ENCODE peak calls at places on chromosomes 2 and 18, in ten cellular contexts. I, B, N, P, Q, E, G, D, T and W are unnamed samples. For H3K36me3, the result is how much of the 10 kb centered on the place peaks cover.

GRCh38 chr2:160293401-160293911 is 93.4 kb upstream of the ITGB6 start:
- DNase-seq in I (no peak), B (no peak), N (no peak), P (peak), Q (no peak), E (peak), G (no peak), D (no peak), T (peak), W (no peak)

GRCh38 chr2:229634574-229635185 is 79.7 kb downstream of the DNER start:
- DNase-seq in I (no peak), B (no peak), N (no peak), P (no peak), Q (peak), E (no peak), G (no peak), D (no peak), T (no peak), W (no peak)

GRCh38 chr2:96427917-96428316 is 77.2 kb downstream of the NEURL3 start:
- DNase-seq in I (no peak), B (no peak), N (no peak), P (peak), Q (no peak), E (peak), G (no peak), D (no peak), T (peak), W (no peak)

GRCh38 chr2:115163572-115163971 is 721.1 kb downstream of the DPP10 start:
- DNase-seq in I (no peak), B (no peak), N (no peak), P (no peak), Q (no peak), E (no peak), G (no peak), D (no peak), T (no peak), W (no peak)

GRCh38 chr18:26082475-26082874 is 7.9 kb downstream of the SS18 start:
- DNase-seq in I (no peak), B (no peak), N (no peak), P (peak), Q (no peak), E (no peak), G (no peak), D (no peak), T (peak), W (no peak)

GRCh38 chr2:109447811-109448210 is 166.0 kb downstream of the SEPTIN10 start:
- DNase-seq in I (peak), B (no peak), N (no peak), P (no peak), Q (no peak), E (no peak), G (no peak), D (no peak), T (peak), W (no peak)

GRCh38 chr2:218807626-218808025 is 24.0 kb downstream of the PRKAG3 start:
- DNase-seq in I (no peak), B (no peak), N (no peak), P (peak), Q (no peak), E (no peak), G (no peak), D (no peak), T (no peak), W (no peak)

GRCh38 chr2:20618886-20619521 is 31.9 kb downstream of the HS1BP3 start:
- DNase-seq in I (peak), B (peak), N (peak), P (no peak), Q (no peak), E (no peak), G (no peak), D (no peak), T (no peak), W (no peak)

GRCh38 chr2:175187378-175187777 is 5.9 kb upstream of the ATP5MC3 start:
- DNase-seq in I (no peak), B (no peak), N (no peak), P (peak), Q (no peak), E (peak), G (no peak), D (no peak), T (peak), W (no peak)

GRCh38 chr2:138421315-138421970 is 80.1 kb upstream of the SPOPL start:
- DNase-seq in I (no peak), B (no peak), N (no peak), P (peak), Q (no peak), E (peak), G (no peak), D (no peak), T (peak), W (no peak)

GRCh38 chr18:55234366-55235093 is 275.3 kb upstream of the CCDC68 start:
- DNase-seq in I (peak), B (peak), N (peak), P (peak), Q (peak), E (peak), G (no peak), D (peak), T (peak), W (peak)

GRCh38 chr2:66488946-66489345 is 54.0 kb downstream of the MEIS1 start:
- DNase-seq in I (no peak), B (no peak), N (no peak), P (no peak), Q (peak), E (no peak), G (no peak), D (no peak), T (no peak), W (no peak)

GRCh38 chr2:74019516-74019915 is 34.8 kb downstream of the TET3 start:
- DNase-seq in I (no peak), B (no peak), N (no peak), P (no peak), Q (no peak), E (no peak), G (no peak), D (no peak), T (no peak), W (no peak)

GRCh38 chr2:158179660-158180059 is 78.0 kb downstream of the UPP2 start:
- DNase-seq in I (no peak), B (no peak), N (no peak), P (peak), Q (no peak), E (no peak), G (no peak), D (no peak), T (no peak), W (no peak)

GRCh38 chr2:38862481-38862880 is 13.3 kb downstream of the DHX57 start:
- DNase-seq in I (no peak), B (no peak), N (no peak), P (no peak), Q (no peak), E (no peak), G (no peak), D (no peak), T (peak), W (no peak)

GRCh38 chr2:203687161-203687560 is 19.3 kb upstream of the CD28 start:
- DNase-seq in I (no peak), B (no peak), N (no peak), P (no peak), Q (no peak), E (peak), G (no peak), D (no peak), T (peak), W (no peak)

GRCh38 chr2:151021747-151022450 is 239.8 kb downstream of the RBM43 start:
- DNase-seq in I (no peak), B (no peak), N (no peak), P (no peak), Q (no peak), E (no peak), G (no peak), D (no peak), T (no peak), W (no peak)

GRCh38 chr18:57811477-57812125 is 8.5 kb upstream of the ATP8B1 start:
- DNase-seq in I (no peak), B (no peak), N (no peak), P (peak), Q (no peak), E (no peak), G (no peak), D (no peak), T (peak), W (no peak)

GRCh38 chr18:9802774-9803697 is 82.7 kb upstream of the TXNDC2 start:
- DNase-seq in I (no peak), B (no peak), N (no peak), P (no peak), Q (peak), E (no peak), G (no peak), D (no peak), T (peak), W (no peak)

GRCh38 chr18:67081866-67082265 is 434.7 kb downstream of the DSEL start:
- DNase-seq in I (no peak), B (no peak), N (no peak), P (no peak), Q (no peak), E (no peak), G (no peak), D (no peak), T (no peak), W (no peak)

GRCh38 chr2:235508371-235509160 is 14.7 kb downstream of the AGAP1 start:
- DNase-seq in I (no peak), B (no peak), N (no peak), P (no peak), Q (no peak), E (no peak), G (no peak), D (no peak), T (no peak), W (no peak)

GRCh38 chr2:95314964-95315611 is 17.9 kb downstream of the KCNIP3 start:
- DNase-seq in I (no peak), B (no peak), N (peak), P (peak), Q (peak), E (peak), G (no peak), D (peak), T (peak), W (peak)

GRCh38 chr2:179860255-179861026 is 971 bp downstream of the ZNF385B start:
- DNase-seq in I (peak), B (no peak), N (peak), P (no peak), Q (peak), E (no peak), G (no peak), D (no peak), T (no peak), W (no peak)

GRCh38 chr2:110877031-110877827 is 144.9 kb downstream of the ACOXL start:
- DNase-seq in I (no peak), B (no peak), N (no peak), P (no peak), Q (no peak), E (no peak), G (no peak), D (no peak), T (no peak), W (no peak)

GRCh38 chr2:100965596-100965995 is 36.5 kb upstream of the RPL31 start:
- DNase-seq in I (peak), B (no peak), N (no peak), P (no peak), Q (no peak), E (no peak), G (no peak), D (no peak), T (no peak), W (no peak)

GRCh38 chr18:9872823-9873222 is 12.9 kb upstream of the TXNDC2 start:
- DNase-seq in I (no peak), B (no peak), N (no peak), P (no peak), Q (no peak), E (no peak), G (no peak), D (no peak), T (no peak), W (no peak)

GRCh38 chr2:57906152-57906732 is 140.4 kb upstream of the VRK2 start:
- DNase-seq in I (no peak), B (no peak), N (no peak), P (peak), Q (peak), E (peak), G (no peak), D (no peak), T (peak), W (no peak)

GRCh38 chr2:156398176-156398575 is 38.0 kb upstream of the GPD2 start:
- DNase-seq in I (no peak), B (no peak), N (no peak), P (no peak), Q (no peak), E (no peak), G (no peak), D (no peak), T (no peak), W (no peak)

GRCh38 chr2:232869138-232870001 is 694 bp upstream of the SNORC start:
- DNase-seq in I (peak), B (no peak), N (peak), P (no peak), Q (peak), E (no peak), G (no peak), D (no peak), T (no peak), W (no peak)

DNA sequence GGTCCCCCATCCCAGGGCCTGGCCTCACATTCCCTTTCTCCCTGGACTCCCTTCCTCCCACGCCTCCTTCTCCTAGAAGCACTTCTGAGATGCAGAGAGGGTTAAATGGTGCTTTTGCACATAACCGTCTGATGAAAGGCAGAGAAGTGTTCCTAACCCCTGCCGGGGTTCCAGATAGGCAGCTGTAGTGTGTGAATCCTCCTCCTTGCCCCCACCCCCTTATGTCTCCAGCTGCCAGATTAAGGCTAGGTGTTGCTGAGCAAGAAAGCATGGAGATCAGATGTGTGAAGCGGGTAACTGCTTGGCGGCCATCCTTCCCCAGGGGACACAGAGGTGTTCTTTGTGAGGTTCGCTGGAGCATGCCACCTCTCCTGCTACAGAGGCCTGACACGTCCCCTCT is 88.3 kb downstream of the NRP2 start:
- DNase-seq in I (no peak), B (no peak), N (no peak), P (no peak), Q (no peak), E (no peak), G (no peak), D (no peak), T (no peak), W (no peak)
- H3K27ac ChIP-seq in I (no peak), B (peak), N (no peak), P (no peak), Q (no peak), E (peak), G (no peak), D (peak), T (peak), W (no peak)

DNA sequence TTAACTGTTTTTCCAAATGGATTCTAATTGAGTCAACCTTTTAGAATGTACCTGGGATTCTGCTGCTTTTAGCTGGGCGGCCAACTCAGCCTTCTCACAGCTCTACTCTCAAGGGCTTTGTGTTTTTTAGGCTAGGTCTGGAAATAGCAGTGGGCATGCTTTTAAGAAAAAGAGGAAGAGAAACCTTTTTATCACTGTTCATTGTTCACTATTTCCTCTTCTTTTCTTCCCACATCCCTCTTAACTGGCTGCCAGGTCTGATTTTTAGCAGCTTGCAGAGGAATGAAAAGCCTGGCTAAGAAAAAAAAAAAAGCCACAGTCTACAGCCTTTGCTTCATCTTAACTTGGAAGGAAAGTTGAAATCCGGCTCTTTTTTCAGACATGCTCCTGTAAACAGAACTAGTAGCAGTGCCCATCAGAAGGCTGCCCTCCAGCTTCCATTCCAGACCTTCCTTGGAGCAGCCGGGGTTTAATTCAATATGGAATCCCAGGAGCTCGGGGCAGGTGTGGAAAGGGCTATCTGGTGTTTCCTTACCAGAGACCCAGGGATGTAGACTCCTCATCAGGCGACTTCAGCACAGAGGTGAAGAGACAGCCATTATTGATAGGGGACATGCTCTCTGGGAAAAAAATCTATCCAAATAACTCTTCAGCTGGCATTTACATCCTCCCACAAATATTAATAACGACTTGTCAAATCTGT is 230.7 kb downstream of the MYO3B start:
- DNase-seq in I (no peak), B (no peak), N (no peak), P (no peak), Q (no peak), E (no peak), G (no peak), D (no peak), T (no peak), W (no peak)
- H3K4me3 ChIP-seq in I (no peak), B (no peak), N (no peak), P (peak), Q (no peak), E (no peak), G (no peak), D (no peak), T (no peak), W (no peak)

GRCh38 chr2:135169900-135170753 is 118.0 kb downstream of the RAB3GAP1 start:
- DNase-seq in I (no peak), B (no peak), N (no peak), P (no peak), Q (no peak), E (no peak), G (no peak), D (no peak), T (no peak), W (no peak)

GRCh38 chr2:135175177-135175576 is 123.1 kb downstream of the RAB3GAP1 start:
- DNase-seq in I (no peak), B (no peak), N (no peak), P (no peak), Q (no peak), E (no peak), G (no peak), D (no peak), T (no peak), W (peak)

GRCh38 chr2:135174049-135174801 is 122.1 kb downstream of the RAB3GAP1 start:
- DNase-seq in I (no peak), B (no peak), N (no peak), P (no peak), Q (no peak), E (no peak), G (no peak), D (no peak), T (no peak), W (no peak)

GRCh38 chr2:135174802-135175093 is 122.7 kb downstream of the RAB3GAP1 start:
- DNase-seq in I (no peak), B (no peak), N (no peak), P (no peak), Q (no peak), E (no peak), G (no peak), D (no peak), T (no peak), W (no peak)
- H3K36me3 ChIP-seq in I (half or more), B (under half), N (half or more), P (under half), Q (under half), E (under half), G (under half), D (under half), T (under half), W (under half)

DNA sequence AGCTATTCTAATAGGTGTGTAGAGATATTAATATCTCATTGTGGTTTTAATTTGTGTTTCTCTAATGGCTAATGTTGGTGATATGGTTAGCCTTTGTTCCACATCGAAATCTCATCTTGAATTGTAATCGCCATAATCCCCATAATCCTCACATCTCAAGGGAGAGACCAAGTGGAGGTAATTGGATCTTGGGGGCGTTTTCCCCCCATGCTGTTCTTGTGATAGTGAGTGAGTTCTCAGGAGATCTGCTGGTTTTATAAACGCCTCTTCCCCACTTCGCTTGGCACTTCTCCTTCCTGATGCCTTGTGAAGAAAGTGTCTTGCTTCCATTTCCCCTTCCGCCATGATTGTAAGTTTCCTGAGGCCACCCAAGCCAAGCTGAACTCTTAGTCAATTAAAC is 628.3 kb upstream of the KLHL29 start:
- DNase-seq in I (no peak), B (no peak), N (no peak), P (no peak), Q (no peak), E (no peak), G (no peak), D (no peak), T (no peak), W (no peak)
- H3K27ac ChIP-seq in I (no peak), B (no peak), N (no peak), P (no peak), Q (no peak), E (no peak), G (no peak), D (no peak), T (no peak), W (no peak)